ENCODE peak calls at places on chromosomes 11 and 22, in seven cellular contexts. One of them, this sample, is unnamed.

GRCh38 chr11:71153005-71153395 is 99.4 kb downstream of the SHANK2 start:
- DNase-seq in left ventricle myocardium inferior: no peak
- DNase-seq in CD4-positive, CD25-positive, alpha-beta regulatory T cell: no peak
- DNase-seq in A549: peak
- DNase-seq in cardiac muscle cell: no peak
- DNase-seq in transverse colon: peak
- DNase-seq in MM.1S: no peak
- DNase-seq in this sample: no peak

GRCh38 chr11:45303316-45303715 is 17.2 kb upstream of the SYT13 start:
- DNase-seq in left ventricle myocardium inferior: no peak
- DNase-seq in CD4-positive, CD25-positive, alpha-beta regulatory T cell: no peak
- DNase-seq in A549: no peak
- DNase-seq in cardiac muscle cell: no peak
- DNase-seq in transverse colon: no peak
- DNase-seq in MM.1S: no peak
- DNase-seq in this sample: no peak

GRCh38 chr22:36386351-36386899 is 1.3 kb downstream of the MYH9 start:
- DNase-seq in left ventricle myocardium inferior: no peak
- DNase-seq in CD4-positive, CD25-positive, alpha-beta regulatory T cell: peak
- DNase-seq in A549: no peak
- DNase-seq in cardiac muscle cell: no peak
- DNase-seq in transverse colon: peak
- DNase-seq in MM.1S: peak
- DNase-seq in this sample: no peak

GRCh38 chr22:31295831-31296230 is 3.5 kb upstream of the PIK3IP1 start:
- DNase-seq in left ventricle myocardium inferior: no peak
- DNase-seq in CD4-positive, CD25-positive, alpha-beta regulatory T cell: no peak
- DNase-seq in A549: no peak
- DNase-seq in cardiac muscle cell: no peak
- DNase-seq in transverse colon: no peak
- DNase-seq in MM.1S: no peak
- DNase-seq in this sample: no peak

GRCh38 chr11:68142028-68142412 is 20.8 kb upstream of the CHKA start:
- DNase-seq in left ventricle myocardium inferior: no peak
- DNase-seq in CD4-positive, CD25-positive, alpha-beta regulatory T cell: no peak
- DNase-seq in A549: no peak
- DNase-seq in cardiac muscle cell: no peak
- DNase-seq in transverse colon: no peak
- DNase-seq in MM.1S: peak
- DNase-seq in this sample: no peak

GRCh38 chr11:20597137-20597923 is 2.1 kb upstream of the SLC6A5 start:
- DNase-seq in left ventricle myocardium inferior: no peak
- DNase-seq in CD4-positive, CD25-positive, alpha-beta regulatory T cell: no peak
- DNase-seq in A549: no peak
- DNase-seq in cardiac muscle cell: no peak
- DNase-seq in transverse colon: no peak
- DNase-seq in MM.1S: no peak
- DNase-seq in this sample: no peak

GRCh38 chr11:60119708-60120107 is 31.2 kb downstream of the MS4A2 start:
- DNase-seq in left ventricle myocardium inferior: no peak
- DNase-seq in CD4-positive, CD25-positive, alpha-beta regulatory T cell: no peak
- DNase-seq in A549: no peak
- DNase-seq in cardiac muscle cell: no peak
- DNase-seq in transverse colon: no peak
- DNase-seq in MM.1S: no peak
- DNase-seq in this sample: no peak

GRCh38 chr11:30333405-30333804 is 10.5 kb downstream of the ARL14EP start:
- DNase-seq in left ventricle myocardium inferior: no peak
- DNase-seq in CD4-positive, CD25-positive, alpha-beta regulatory T cell: no peak
- DNase-seq in A549: no peak
- DNase-seq in cardiac muscle cell: peak
- DNase-seq in transverse colon: no peak
- DNase-seq in MM.1S: no peak
- DNase-seq in this sample: no peak

GRCh38 chr11:957201-957920 is 31.7 kb downstream of the AP2A2 start:
- DNase-seq in left ventricle myocardium inferior: no peak
- DNase-seq in CD4-positive, CD25-positive, alpha-beta regulatory T cell: no peak
- DNase-seq in A549: no peak
- DNase-seq in cardiac muscle cell: no peak
- DNase-seq in transverse colon: no peak
- DNase-seq in MM.1S: no peak
- DNase-seq in this sample: no peak

GRCh38 chr22:17106785-17107546 is 14.2 kb downstream of the TMEM121B start:
- DNase-seq in left ventricle myocardium inferior: no peak
- DNase-seq in CD4-positive, CD25-positive, alpha-beta regulatory T cell: no peak
- DNase-seq in A549: no peak
- DNase-seq in cardiac muscle cell: no peak
- DNase-seq in transverse colon: no peak
- DNase-seq in MM.1S: no peak
- DNase-seq in this sample: no peak

GRCh38 chr11:121512468-121513465 is 60.0 kb upstream of the SORL1-AS1 start:
- DNase-seq in left ventricle myocardium inferior: no peak
- DNase-seq in CD4-positive, CD25-positive, alpha-beta regulatory T cell: no peak
- DNase-seq in A549: no peak
- DNase-seq in cardiac muscle cell: no peak
- DNase-seq in transverse colon: no peak
- DNase-seq in MM.1S: no peak
- DNase-seq in this sample: no peak

GRCh38 chr11:255816-256215 is 19.0 kb downstream of the PSMD13 start:
- DNase-seq in left ventricle myocardium inferior: no peak
- DNase-seq in CD4-positive, CD25-positive, alpha-beta regulatory T cell: no peak
- DNase-seq in A549: no peak
- DNase-seq in cardiac muscle cell: no peak
- DNase-seq in transverse colon: no peak
- DNase-seq in MM.1S: no peak
- DNase-seq in this sample: no peak

GRCh38 chr11:113730887-113731726 is 25.0 kb upstream of the TMPRSS5 start:
- DNase-seq in left ventricle myocardium inferior: no peak
- DNase-seq in CD4-positive, CD25-positive, alpha-beta regulatory T cell: no peak
- DNase-seq in A549: peak
- DNase-seq in cardiac muscle cell: peak
- DNase-seq in transverse colon: peak
- DNase-seq in MM.1S: no peak
- DNase-seq in this sample: no peak

GRCh38 chr22:49568751-49569285 is 258.9 kb downstream of the BRD1 start:
- DNase-seq in left ventricle myocardium inferior: no peak
- DNase-seq in CD4-positive, CD25-positive, alpha-beta regulatory T cell: no peak
- DNase-seq in A549: no peak
- DNase-seq in cardiac muscle cell: no peak
- DNase-seq in transverse colon: peak
- DNase-seq in MM.1S: no peak
- DNase-seq in this sample: no peak

GRCh38 chr11:10751581-10751940 is 515 bp downstream of the CTR9 start:
- DNase-seq in left ventricle myocardium inferior: no peak
- DNase-seq in CD4-positive, CD25-positive, alpha-beta regulatory T cell: no peak
- DNase-seq in A549: no peak
- DNase-seq in cardiac muscle cell: peak
- DNase-seq in transverse colon: no peak
- DNase-seq in MM.1S: no peak
- DNase-seq in this sample: no peak

GRCh38 chr11:128886401-128887119 is 4.6 kb upstream of the KCNJ5 start:
- DNase-seq in left ventricle myocardium inferior: no peak
- DNase-seq in CD4-positive, CD25-positive, alpha-beta regulatory T cell: no peak
- DNase-seq in A549: no peak
- DNase-seq in cardiac muscle cell: peak
- DNase-seq in transverse colon: peak
- DNase-seq in MM.1S: peak
- DNase-seq in this sample: no peak

GRCh38 chr11:43579171-43579918 is 101.2 kb upstream of the HSD17B12 start:
- DNase-seq in left ventricle myocardium inferior: no peak
- DNase-seq in CD4-positive, CD25-positive, alpha-beta regulatory T cell: no peak
- DNase-seq in A549: peak
- DNase-seq in cardiac muscle cell: peak
- DNase-seq in transverse colon: no peak
- DNase-seq in MM.1S: no peak
- DNase-seq in this sample: no peak

GRCh38 chr11:82229346-82229745 is 504.3 kb downstream of the FAM181B start:
- DNase-seq in left ventricle myocardium inferior: no peak
- DNase-seq in CD4-positive, CD25-positive, alpha-beta regulatory T cell: no peak
- DNase-seq in A549: no peak
- DNase-seq in cardiac muscle cell: peak
- DNase-seq in transverse colon: no peak
- DNase-seq in MM.1S: peak
- DNase-seq in this sample: no peak

GRCh38 chr11:31655483-31655882 is 145.9 kb downstream of the ELP4 start:
- DNase-seq in left ventricle myocardium inferior: no peak
- DNase-seq in CD4-positive, CD25-positive, alpha-beta regulatory T cell: no peak
- DNase-seq in A549: peak
- DNase-seq in cardiac muscle cell: no peak
- DNase-seq in transverse colon: no peak
- DNase-seq in MM.1S: no peak
- DNase-seq in this sample: no peak

GRCh38 chr11:117538256-117538655 is 210.6 kb downstream of the CEP164 start:
- DNase-seq in left ventricle myocardium inferior: no peak
- DNase-seq in CD4-positive, CD25-positive, alpha-beta regulatory T cell: no peak
- DNase-seq in A549: no peak
- DNase-seq in cardiac muscle cell: no peak
- DNase-seq in transverse colon: no peak
- DNase-seq in MM.1S: no peak
- DNase-seq in this sample: no peak

GRCh38 chr11:117532568-117532967 is 204.9 kb downstream of the CEP164 start:
- DNase-seq in left ventricle myocardium inferior: no peak
- DNase-seq in CD4-positive, CD25-positive, alpha-beta regulatory T cell: no peak
- DNase-seq in A549: no peak
- DNase-seq in cardiac muscle cell: no peak
- DNase-seq in transverse colon: no peak
- DNase-seq in MM.1S: no peak
- DNase-seq in this sample: no peak

GRCh38 chr11:117535201-117535869 is 207.7 kb downstream of the CEP164 start:
- DNase-seq in left ventricle myocardium inferior: peak
- DNase-seq in CD4-positive, CD25-positive, alpha-beta regulatory T cell: no peak
- DNase-seq in A549: no peak
- DNase-seq in cardiac muscle cell: no peak
- DNase-seq in transverse colon: peak
- DNase-seq in MM.1S: no peak
- DNase-seq in this sample: peak

GRCh38 chr11:117538731-117539130 is 211.1 kb downstream of the CEP164 start:
- DNase-seq in left ventricle myocardium inferior: no peak
- DNase-seq in CD4-positive, CD25-positive, alpha-beta regulatory T cell: no peak
- DNase-seq in A549: no peak
- DNase-seq in cardiac muscle cell: peak
- DNase-seq in transverse colon: no peak
- DNase-seq in MM.1S: no peak
- DNase-seq in this sample: peak

DNA sequence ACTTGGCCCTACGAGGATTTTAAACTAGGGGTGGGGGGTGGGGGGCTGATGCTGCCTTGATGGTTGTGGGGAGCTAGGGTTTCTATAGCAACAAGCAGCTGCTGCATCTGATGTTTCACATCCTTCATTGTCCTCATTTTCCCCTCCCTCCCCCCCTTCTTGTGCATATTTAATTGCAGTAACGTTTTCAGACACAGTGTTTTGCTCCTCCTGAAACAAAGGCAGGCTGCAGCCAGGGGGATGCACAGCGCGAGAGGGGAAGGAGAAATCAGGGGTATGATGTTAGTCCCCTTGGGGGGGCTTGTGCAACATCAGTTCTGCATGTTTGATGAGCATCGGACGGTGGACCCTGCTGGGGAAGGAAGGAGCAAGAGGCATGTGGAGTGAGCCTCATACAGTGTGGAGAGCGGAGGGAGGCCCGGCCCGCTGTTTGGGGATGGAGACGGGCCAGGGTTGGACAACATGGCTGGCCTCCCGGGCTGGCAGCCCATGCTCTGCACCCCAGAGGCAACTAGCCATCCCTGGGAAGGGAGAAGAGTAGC is 208.3 kb downstream of the CEP164 start:
- DNase-seq in left ventricle myocardium inferior: no peak
- DNase-seq in CD4-positive, CD25-positive, alpha-beta regulatory T cell: no peak
- DNase-seq in A549: no peak
- DNase-seq in cardiac muscle cell: no peak
- DNase-seq in transverse colon: no peak
- DNase-seq in MM.1S: no peak
- DNase-seq in this sample: no peak
- H3K27ac ChIP-seq in left ventricle myocardium inferior: no peak
- H3K27ac ChIP-seq in CD4-positive, CD25-positive, alpha-beta regulatory T cell: no peak
- H3K27ac ChIP-seq in A549: no peak
- H3K27ac ChIP-seq in cardiac muscle cell: no peak
- H3K27ac ChIP-seq in transverse colon: no peak
- H3K27ac ChIP-seq in MM.1S: no peak
- H3K27ac ChIP-seq in this sample: no peak

GRCh38 chr11:69999721-70000120 is 78.4 kb upstream of the ANO1 start:
- DNase-seq in left ventricle myocardium inferior: no peak
- DNase-seq in CD4-positive, CD25-positive, alpha-beta regulatory T cell: no peak
- DNase-seq in A549: no peak
- DNase-seq in cardiac muscle cell: no peak
- DNase-seq in transverse colon: no peak
- DNase-seq in MM.1S: no peak
- DNase-seq in this sample: no peak
- H3K4me3 ChIP-seq in left ventricle myocardium inferior: no peak
- H3K4me3 ChIP-seq in CD4-positive, CD25-positive, alpha-beta regulatory T cell: no peak
- H3K4me3 ChIP-seq in A549: no peak
- H3K4me3 ChIP-seq in cardiac muscle cell: no peak
- H3K4me3 ChIP-seq in transverse colon: no peak
- H3K4me3 ChIP-seq in MM.1S: no peak
- H3K4me3 ChIP-seq in this sample: no peak

GRCh38 chr11:115561116-115561515 is 56.9 kb upstream of the CADM1 start:
- DNase-seq in left ventricle myocardium inferior: no peak
- DNase-seq in CD4-positive, CD25-positive, alpha-beta regulatory T cell: no peak
- DNase-seq in A549: no peak
- DNase-seq in cardiac muscle cell: no peak
- DNase-seq in transverse colon: no peak
- DNase-seq in MM.1S: no peak
- DNase-seq in this sample: no peak

GRCh38 chr11:115564851-115565250 is 60.6 kb upstream of the CADM1 start:
- DNase-seq in left ventricle myocardium inferior: no peak
- DNase-seq in CD4-positive, CD25-positive, alpha-beta regulatory T cell: no peak
- DNase-seq in A549: no peak
- DNase-seq in cardiac muscle cell: no peak
- DNase-seq in transverse colon: no peak
- DNase-seq in MM.1S: no peak
- DNase-seq in this sample: no peak

DNA sequence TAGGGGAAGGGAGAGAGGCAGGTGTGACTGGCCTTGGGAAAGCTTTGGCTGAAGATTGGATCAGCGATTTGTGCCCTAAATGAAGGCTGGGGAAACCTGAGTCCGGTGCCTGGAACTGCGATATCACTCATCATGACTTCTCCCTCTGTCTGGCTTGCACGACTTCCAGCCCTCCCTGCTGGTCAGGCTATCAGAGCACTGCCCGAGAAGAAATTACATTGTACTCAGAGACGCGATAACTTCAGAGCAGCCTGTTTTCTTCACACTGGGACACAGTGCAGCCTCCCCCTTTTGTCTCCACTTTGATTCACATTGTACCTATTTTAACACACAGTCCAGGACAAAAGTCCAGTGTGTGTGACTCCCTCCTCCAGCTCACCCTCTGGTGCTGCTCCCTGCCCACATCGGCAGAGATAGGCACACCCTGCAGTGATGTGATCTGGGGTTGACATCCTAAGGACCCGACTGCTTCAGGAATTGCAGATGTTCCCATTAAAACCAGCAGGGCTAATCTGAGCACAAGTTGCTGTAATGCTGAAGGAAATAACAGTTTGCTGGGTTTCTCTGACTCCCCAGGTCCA is 62.1 kb upstream of the CADM1 start:
- DNase-seq in left ventricle myocardium inferior: no peak
- DNase-seq in CD4-positive, CD25-positive, alpha-beta regulatory T cell: no peak
- DNase-seq in A549: no peak
- DNase-seq in cardiac muscle cell: no peak
- DNase-seq in transverse colon: no peak
- DNase-seq in MM.1S: no peak
- DNase-seq in this sample: no peak
- H3K27ac ChIP-seq in left ventricle myocardium inferior: no peak
- H3K27ac ChIP-seq in CD4-positive, CD25-positive, alpha-beta regulatory T cell: no peak
- H3K27ac ChIP-seq in A549: no peak
- H3K27ac ChIP-seq in cardiac muscle cell: no peak
- H3K27ac ChIP-seq in transverse colon: no peak
- H3K27ac ChIP-seq in MM.1S: no peak
- H3K27ac ChIP-seq in this sample: no peak

GRCh38 chr11:64923151-64923661 is 1.3 kb upstream of the PPP2R5B start:
- DNase-seq in left ventricle myocardium inferior: no peak
- DNase-seq in CD4-positive, CD25-positive, alpha-beta regulatory T cell: no peak
- DNase-seq in A549: no peak
- DNase-seq in cardiac muscle cell: no peak
- DNase-seq in transverse colon: no peak
- DNase-seq in MM.1S: no peak
- DNase-seq in this sample: peak
- H3K4me3 ChIP-seq in left ventricle myocardium inferior: peak
- H3K4me3 ChIP-seq in CD4-positive, CD25-positive, alpha-beta regulatory T cell: no peak
- H3K4me3 ChIP-seq in A549: no peak
- H3K4me3 ChIP-seq in cardiac muscle cell: no peak
- H3K4me3 ChIP-seq in transverse colon: no peak
- H3K4me3 ChIP-seq in MM.1S: no peak
- H3K4me3 ChIP-seq in this sample: no peak